ENCODE peak calls at places on chromosomes 1 and 21, in six cellular contexts. Y, J, F, B, D and Z are unnamed samples.

GRCh38 chr21:32888971-32889370 is 117.4 kb upstream of the PAXBP1 start:
- DNase-seq in Y (no peak), J (no peak), F (no peak), B (no peak), D (no peak), Z (no peak)

GRCh38 chr1:4178501-4178900 is 278.4 kb upstream of the C1orf174 start:
- DNase-seq in Y (peak; percentile 3), J (no peak), F (no peak), B (no peak), D (no peak), Z (no peak)

GRCh38 chr1:6634278-6635052 is 9.8 kb downstream of the THAP3 start:
- DNase-seq in Y (peak; percentile 68), J (peak; percentile 56), F (no peak), B (peak; percentile 52), D (peak; percentile 40), Z (peak; percentile 38)

GRCh38 chr1:203450541-203451149 is 25.0 kb upstream of the PRELP start:
- DNase-seq in Y (no peak), J (no peak), F (no peak), B (no peak), D (no peak), Z (no peak)

GRCh38 chr1:190373705-190374336 is 103.8 kb downstream of the BRINP3 start:
- DNase-seq in Y (no peak), J (peak; percentile 32), F (no peak), B (peak; percentile 45), D (peak; percentile 15), Z (no peak)

GRCh38 chr1:231702321-231702720 is 75.7 kb downstream of the DISC1 start:
- DNase-seq in Y (no peak), J (no peak), F (no peak), B (no peak), D (no peak), Z (no peak)

GRCh38 chr1:200369131-200369530 is 40.7 kb downstream of the ZNF281 start:
- DNase-seq in Y (no peak), J (no peak), F (no peak), B (no peak), D (no peak), Z (no peak)

GRCh38 chr1:113201560-113201959 is 128.6 kb downstream of the LRIG2 start:
- DNase-seq in Y (no peak), J (no peak), F (no peak), B (no peak), D (no peak), Z (no peak)

GRCh38 chr1:99456536-99456935 is 189.4 kb upstream of the PALMD start:
- DNase-seq in Y (no peak), J (no peak), F (no peak), B (no peak), D (no peak), Z (no peak)

GRCh38 chr1:93448292-93448982 is 519 bp downstream of the FNBP1L start:
- DNase-seq in Y (peak; percentile 61), J (peak; percentile 36), F (no peak), B (peak; percentile 9), D (peak; percentile 26), Z (peak; percentile 38)

GRCh38 chr1:17304155-17304826 is 3.7 kb upstream of the PADI4 start:
- DNase-seq in Y (no peak), J (no peak), F (no peak), B (peak; percentile 92), D (no peak), Z (no peak)

GRCh38 chr1:200379431-200379755 is 30.4 kb downstream of the ZNF281 start:
- DNase-seq in Y (no peak), J (no peak), F (no peak), B (no peak), D (peak; percentile 36), Z (peak; percentile 92)

GRCh38 chr1:10122926-10123325 is 87.4 kb upstream of the KIF1B start:
- DNase-seq in Y (no peak), J (peak; percentile 28), F (no peak), B (no peak), D (no peak), Z (no peak)
- TF ChIP-seq MYC in Y (no peak), J (no peak), F (no peak), B (no peak), D (no peak), Z (no peak)

GRCh38 chr1:58783090-58783992 is 506 bp downstream of the JUN start:
- DNase-seq in Y (peak; percentile 22), J (peak; percentile 63), F (no peak), B (peak; percentile 71), D (no peak), Z (peak; percentile 39)
- TF ChIP-seq MYC in Y (no peak), J (no peak), F (no peak), B (peak; percentile 44), D (no peak), Z (no peak)

GRCh38 chr1:41955461-41956159 is 36.9 kb upstream of the HIVEP3 start:
- DNase-seq in Y (no peak), J (peak; percentile 84), F (peak; percentile 87), B (peak; percentile 80), D (no peak), Z (peak; percentile 24)
- TF ChIP-seq MYC in Y (no peak), J (no peak), F (no peak), B (no peak), D (no peak), Z (no peak)

GRCh38 chr1:216314369-216315095 is 108.7 kb downstream of the USH2A start:
- DNase-seq in Y (no peak), J (no peak), F (no peak), B (no peak), D (no peak), Z (no peak)
- TF ChIP-seq MYC in Y (no peak), J (no peak), F (no peak), B (no peak), D (no peak), Z (no peak)